ENCODE peak calls at places on chromosomes 1 and 21, in six cellular contexts. Q, M, N, Y, K and G are unnamed samples.

GRCh38 chr1:10965621-10966226 is 46.7 kb upstream of the TARDBP start:
- DNase-seq in Y (no peak), N (no peak), Q (peak), M (no peak), K (no peak), G (no peak)

GRCh38 chr1:171210355-171210754 is 25.3 kb downstream of the FMO2 start:
- DNase-seq in N (no peak), Y (no peak), K (no peak), M (no peak), Q (no peak), G (no peak)

GRCh38 chr1:59046730-59047157 is 250.2 kb upstream of the FGGY start:
- DNase-seq in M (no peak), N (no peak), Q (no peak), K (no peak), Y (no peak), G (no peak)

GRCh38 chr1:160315359-160315758 is 27.7 kb downstream of the COPA start:
- DNase-seq in N (no peak), Q (no peak), Y (no peak), K (no peak), M (no peak), G (no peak)

GRCh38 chr1:35656148-35656862 is 15.0 kb upstream of the PSMB2 start:
- DNase-seq in M (no peak), N (no peak), Q (no peak), Y (peak), K (no peak), G (no peak)

GRCh38 chr1:19062258-19063029 is 106.0 kb upstream of the IFFO2 start:
- DNase-seq in M (peak), K (no peak), Y (no peak), Q (no peak), N (no peak), G (no peak)

GRCh38 chr1:169217621-169218020 is 111.1 kb downstream of the ATP1B1 start:
- DNase-seq in Y (no peak), M (no peak), K (no peak), N (no peak), Q (no peak), G (no peak)

GRCh38 chr1:223394242-223394641 is 1.0 kb downstream of the CCDC185 start:
- DNase-seq in K (no peak), M (no peak), Y (no peak), Q (no peak), N (no peak), G (no peak)

GRCh38 chr1:116474921-116475849 is 95.6 kb downstream of the CD58 start:
- DNase-seq in M (no peak), K (no peak), Y (no peak), Q (peak), N (peak), G (no peak)

GRCh38 chr1:113178522-113178921 is 105.5 kb downstream of the LRIG2 start:
- DNase-seq in K (no peak), Q (no peak), N (no peak), M (no peak), Y (peak), G (no peak)

GRCh38 chr21:37231671-37232070 is 35.5 kb downstream of the VPS26C start:
- DNase-seq in N (no peak), Y (no peak), K (no peak), M (no peak), Q (no peak), G (no peak)

GRCh38 chr1:110488867-110489266 is 30.1 kb downstream of the KCNA10 start:
- DNase-seq in Q (no peak), K (no peak), N (no peak), Y (no peak), M (no peak), G (no peak)

GRCh38 chr1:43885311-43885801 is 48.2 kb upstream of the ARTN start:
- DNase-seq in K (no peak), Y (no peak), N (no peak), Q (no peak), M (no peak), G (no peak)

GRCh38 chr1:23736437-23737134 is 6.7 kb upstream of the ELOA start:
- DNase-seq in N (no peak), K (no peak), Q (no peak), Y (no peak), M (no peak), G (no peak)

GRCh38 chr1:29197590-29197924 is 15.9 kb upstream of the SRSF4 start:
- DNase-seq in M (peak), Y (peak), Q (no peak), K (no peak), N (no peak), G (no peak)

GRCh38 chr1:109925159-109925990 is 14.7 kb downstream of the CSF1 start:
- DNase-seq in M (no peak), N (no peak), Q (no peak), Y (no peak), K (no peak), G (no peak)

GRCh38 chr1:151542710-151543129 is 2.6 kb downstream of the TUFT1 start:
- DNase-seq in Q (no peak), K (no peak), Y (peak), N (peak), M (no peak), G (peak)

GRCh38 chr21:44497641-44498243 is 42.3 kb downstream of the KRTAP10-1 start:
- DNase-seq in N (no peak), Y (no peak), M (no peak), K (no peak), Q (no peak), G (no peak)

GRCh38 chr1:206933333-206933945 is 11.7 kb upstream of the FCMR start:
- DNase-seq in N (no peak), Q (peak), M (peak), K (peak), Y (peak), G (no peak)

GRCh38 chr1:67853704-67854103 is 20.4 kb upstream of the GNG12 start:
- DNase-seq in N (peak), Y (peak), Q (peak), K (no peak), M (peak), G (no peak)

GRCh38 chr1:26320896-26321295 is 3.1 kb downstream of the CD52 start:
- DNase-seq in N (no peak), K (no peak), Y (no peak), M (no peak), Q (no peak), G (no peak)

GRCh38 chr1:26318338-26319064 is 743 bp downstream of the CD52 start:
- DNase-seq in M (no peak), Q (no peak), Y (no peak), K (no peak), N (no peak), G (no peak)

GRCh38 chr1:26317143-26317542 is 615 bp upstream of the CD52 start:
- DNase-seq in Y (no peak), Q (no peak), M (no peak), K (no peak), N (no peak), G (no peak)

GRCh38 chr1:26315874-26316850 is 1.6 kb upstream of the CD52 start:
- DNase-seq in M (peak), K (no peak), N (no peak), Y (no peak), Q (no peak), G (no peak)

GRCh38 chr1:26317612-26318337 is at the start of gene CD52:
- DNase-seq in Y (no peak), M (peak), Q (peak), K (peak), N (no peak), G (no peak)
- H3K4me3 ChIP-seq in Y (no peak), M (peak), Q (peak), K (peak), N (no peak), G (no peak)

GRCh38 chr1:94100129-94100784 is 20.7 kb downstream of the ABCA4 start:
- DNase-seq in Y (no peak), K (no peak), Q (no peak), M (no peak), N (no peak), G (no peak)
- H3K4me3 ChIP-seq in Y (no peak), K (no peak), Q (no peak), M (no peak), N (no peak), G (no peak)

GRCh38 chr1:31218705-31219104 is 21.0 kb downstream of the NKAIN1 start:
- DNase-seq in N (no peak), Q (no peak), K (no peak), Y (no peak), M (no peak), G (no peak)

GRCh38 chr1:31215083-31215570 is 24.6 kb downstream of the NKAIN1 start:
- DNase-seq in M (no peak), Y (no peak), K (no peak), N (no peak), Q (no peak), G (no peak)

GRCh38 chr1:31216016-31216415 is 23.7 kb downstream of the NKAIN1 start:
- DNase-seq in Y (no peak), M (no peak), Q (peak), K (no peak), N (no peak), G (no peak)

GRCh38 chr1:31219489-31219888 is 20.2 kb downstream of the NKAIN1 start:
- DNase-seq in K (no peak), Q (no peak), N (no peak), M (no peak), Y (no peak), G (no peak)

GRCh38 chr1:31214316-31215082 is 25.2 kb downstream of the NKAIN1 start:
- DNase-seq in N (no peak), Q (no peak), Y (no peak), K (no peak), M (peak), G (no peak)
- H3K4me3 ChIP-seq in N (no peak), Q (no peak), Y (no peak), K (no peak), M (no peak), G (no peak)

GRCh38 chr1:2073382-2074230 is 23.4 kb downstream of the PRKCZ start:
- DNase-seq in Y (no peak), Q (no peak), M (peak), N (no peak), K (no peak), G (no peak)
- H3K4me3 ChIP-seq in Y (no peak), Q (peak), M (no peak), N (peak), K (no peak), G (peak)

DNA sequence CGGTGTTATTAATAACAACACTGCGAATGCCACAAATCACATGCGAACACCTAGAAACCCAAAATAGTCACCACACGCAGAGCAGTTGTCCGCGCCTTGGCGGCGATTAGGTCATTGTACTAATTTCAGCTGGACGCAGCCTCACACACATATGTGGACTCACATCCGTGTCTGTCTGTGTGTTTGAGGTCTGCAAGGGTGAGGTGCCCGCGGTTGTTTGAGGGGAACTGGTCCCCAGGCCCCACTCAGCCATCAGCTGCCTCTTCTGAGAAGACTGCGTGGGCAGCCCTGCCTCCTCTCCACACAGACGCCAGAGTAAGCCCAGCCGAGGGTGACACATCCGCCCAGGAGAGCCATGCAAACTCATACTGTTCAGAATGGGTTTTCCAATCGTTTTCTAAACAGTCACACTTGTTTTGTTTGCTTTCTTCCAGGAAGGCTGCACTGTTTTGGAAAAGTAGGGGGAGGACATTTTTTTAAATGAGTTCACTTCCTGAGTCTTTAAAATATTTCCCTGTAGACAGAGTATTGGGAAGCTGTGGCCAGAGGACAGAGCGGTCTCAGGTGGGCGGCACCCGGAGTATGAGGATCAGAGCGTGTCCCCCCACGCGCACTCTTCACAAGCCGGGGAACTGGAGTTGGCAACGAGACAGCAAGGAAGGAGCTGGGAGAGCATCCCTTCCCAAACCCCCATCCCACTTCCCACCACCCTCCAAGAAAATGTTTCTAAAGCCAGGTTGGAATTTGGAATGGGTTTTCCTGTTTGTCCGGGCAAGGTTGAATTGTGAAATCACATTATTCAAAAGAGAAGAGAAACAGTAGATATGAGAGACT is 53.3 kb downstream of the TOMM20 start:
- DNase-seq in N (peak), M (no peak), Q (peak), K (peak), Y (peak), G (peak)
- H3K4me3 ChIP-seq in N (no peak), M (no peak), Q (peak), K (no peak), Y (peak), G (peak)

DNA sequence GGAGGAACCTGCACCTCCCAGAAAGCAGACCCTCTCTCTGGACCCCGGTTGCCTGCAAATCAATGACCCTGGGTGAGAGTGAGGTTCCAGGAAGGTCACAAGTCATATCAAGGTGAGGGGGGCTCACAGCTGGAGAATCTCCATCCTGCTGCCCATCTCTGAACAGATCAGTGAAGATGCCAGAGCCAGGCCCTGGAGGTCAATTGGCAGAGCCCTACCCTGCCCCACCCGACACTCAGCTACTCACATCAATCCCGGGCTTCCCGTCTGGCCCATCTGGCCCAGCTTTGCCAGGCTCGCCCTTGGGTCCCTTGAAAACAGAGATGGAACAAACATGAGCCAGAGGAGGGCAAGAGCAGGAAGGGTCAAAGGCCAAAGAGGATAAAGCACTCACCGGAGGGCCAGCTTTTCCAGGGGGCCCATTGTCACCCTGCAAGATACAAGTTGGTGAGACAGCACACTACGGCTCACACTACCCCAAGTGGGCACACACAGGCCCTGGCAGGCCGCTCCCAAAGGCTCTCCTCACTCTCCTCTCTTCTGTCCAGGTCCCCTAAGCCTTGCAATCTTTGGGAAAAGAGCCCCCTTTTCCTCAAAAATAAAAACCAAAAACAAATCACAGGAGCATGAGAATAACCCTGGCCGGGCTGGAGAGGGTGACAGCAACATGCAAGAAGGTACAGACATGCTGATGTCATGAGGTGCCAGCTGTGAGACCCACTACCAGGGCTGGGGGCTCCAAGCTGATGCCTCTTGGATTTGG is 2.9 kb downstream of the COL9A2 start:
- DNase-seq in K (no peak), M (no peak), Q (no peak), N (no peak), Y (no peak), G (no peak)
- H3K4me3 ChIP-seq in K (no peak), M (no peak), Q (no peak), N (no peak), Y (no peak), G (no peak)

GRCh38 chr1:232136136-232136535 is 493.8 kb downstream of the SIPA1L2 start:
- DNase-seq in N (no peak), K (no peak), Q (no peak), M (no peak), Y (no peak), G (no peak)
- H3K4me3 ChIP-seq in N (no peak), K (no peak), Q (no peak), M (no peak), Y (no peak), G (no peak)

DNA sequence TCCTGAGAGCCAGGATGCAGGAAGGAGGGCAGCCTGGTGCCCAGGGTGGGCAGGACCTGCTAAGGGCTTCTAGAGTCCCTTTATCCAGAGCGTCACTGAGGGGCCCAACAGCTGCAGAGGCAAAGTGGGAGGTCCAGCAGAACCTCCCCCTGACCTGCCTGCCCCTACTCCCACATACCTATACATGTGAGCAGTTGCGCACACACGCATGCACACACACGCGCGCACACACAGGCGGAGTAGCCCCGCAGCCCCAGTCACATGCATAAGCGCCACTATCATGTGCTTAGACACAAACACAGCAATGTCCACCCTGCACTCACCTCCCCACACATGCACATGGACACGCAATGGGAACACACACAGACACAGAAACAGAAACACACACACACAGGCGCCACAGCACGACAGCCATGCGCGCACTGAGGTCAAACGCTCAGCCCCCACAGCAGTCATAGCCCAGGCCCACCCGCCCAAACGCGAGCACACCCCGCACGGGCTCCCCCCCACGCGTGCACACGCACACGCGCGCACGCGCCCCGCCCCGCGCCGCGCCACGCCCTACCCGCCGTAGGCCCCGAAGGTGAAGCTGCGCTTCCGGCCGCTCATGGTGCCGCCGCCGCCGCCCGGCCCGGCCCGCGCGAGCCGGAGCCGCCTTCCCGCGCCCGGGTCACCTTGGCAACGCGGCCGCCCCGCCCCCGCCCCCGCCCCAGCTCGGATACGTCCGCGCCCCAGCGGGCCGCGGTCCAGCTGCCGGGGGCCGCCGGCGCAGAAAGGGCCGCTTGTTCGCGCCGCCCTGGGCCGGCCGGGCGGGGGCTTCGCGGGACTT is 17.7 kb downstream of the RAP1GAP start:
- DNase-seq in N (no peak), K (peak), Y (peak), Q (peak), M (peak), G (no peak)
- H3K4me3 ChIP-seq in N (peak), K (peak), Y (peak), Q (peak), M (peak), G (peak)